ENCODE peak calls at places on chromosomes 1 and 21, in four cellular contexts. One of them, this sample, is unnamed.

GRCh38 chr1:37732111-37732780 is 32.7 kb downstream of the EPHA10 start:
- DNase-seq in WERI-Rb-1: no peak
- DNase-seq in right atrium auricular region: no peak
- DNase-seq in left ventricle myocardium inferior: no peak
- DNase-seq in this sample: no peak

GRCh38 chr1:109977657-109978378 is 6.7 kb upstream of the AHCYL1 start:
- DNase-seq in WERI-Rb-1: no peak
- DNase-seq in right atrium auricular region: peak; percentile 79
- DNase-seq in left ventricle myocardium inferior: peak; percentile 75
- DNase-seq in this sample: no peak

GRCh38 chr1:13662498-13662897 is 37.5 kb upstream of the PRDM2 start:
- DNase-seq in WERI-Rb-1: no peak
- DNase-seq in right atrium auricular region: peak; percentile 63
- DNase-seq in left ventricle myocardium inferior: no peak
- DNase-seq in this sample: no peak

GRCh38 chr1:30845237-30845636 is 63.3 kb downstream of the SDC3 start:
- DNase-seq in WERI-Rb-1: no peak
- DNase-seq in right atrium auricular region: no peak
- DNase-seq in left ventricle myocardium inferior: no peak
- DNase-seq in this sample: no peak

GRCh38 chr1:115089443-115090340 is at the start of gene TSPAN2:
- DNase-seq in WERI-Rb-1: peak; percentile 91
- DNase-seq in right atrium auricular region: peak; percentile 78
- DNase-seq in left ventricle myocardium inferior: peak; percentile 84
- DNase-seq in this sample: peak; percentile 92

GRCh38 chr1:94039514-94039870 is 81.5 kb downstream of the ABCA4 start:
- DNase-seq in WERI-Rb-1: peak; percentile 77
- DNase-seq in right atrium auricular region: peak; percentile 88
- DNase-seq in left ventricle myocardium inferior: peak; percentile 68
- DNase-seq in this sample: peak; percentile 71

GRCh38 chr1:180527270-180527669 is 24.9 kb upstream of the ACBD6 start:
- DNase-seq in WERI-Rb-1: no peak
- DNase-seq in right atrium auricular region: no peak
- DNase-seq in left ventricle myocardium inferior: no peak
- DNase-seq in this sample: no peak

GRCh38 chr1:85027242-85027983 is 20.9 kb downstream of the MCOLN3 start:
- DNase-seq in WERI-Rb-1: no peak
- DNase-seq in right atrium auricular region: no peak
- DNase-seq in left ventricle myocardium inferior: no peak
- DNase-seq in this sample: no peak

GRCh38 chr1:71080178-71080781 is 555 bp downstream of the ZRANB2 start:
- DNase-seq in WERI-Rb-1: no peak
- DNase-seq in right atrium auricular region: no peak
- DNase-seq in left ventricle myocardium inferior: no peak
- DNase-seq in this sample: no peak

GRCh38 chr1:244246334-244246733 is 195.3 kb downstream of the ZBTB18 start:
- DNase-seq in WERI-Rb-1: no peak
- DNase-seq in right atrium auricular region: no peak
- DNase-seq in left ventricle myocardium inferior: no peak
- DNase-seq in this sample: no peak

GRCh38 chr1:6125366-6125765 is 54.8 kb downstream of the CHD5 start:
- DNase-seq in WERI-Rb-1: no peak
- DNase-seq in right atrium auricular region: no peak
- DNase-seq in left ventricle myocardium inferior: no peak
- DNase-seq in this sample: peak; percentile 17

GRCh38 chr1:214393086-214393485 is 112.1 kb downstream of the SMYD2 start:
- DNase-seq in WERI-Rb-1: no peak
- DNase-seq in right atrium auricular region: no peak
- DNase-seq in left ventricle myocardium inferior: no peak
- DNase-seq in this sample: no peak

GRCh38 chr1:52503706-52504105 is 49.2 kb downstream of the TUT4 start:
- DNase-seq in WERI-Rb-1: no peak
- DNase-seq in right atrium auricular region: no peak
- DNase-seq in left ventricle myocardium inferior: no peak
- DNase-seq in this sample: no peak

GRCh38 chr21:44957901-44958451 is 18.1 kb downstream of the SLX9 start:
- DNase-seq in WERI-Rb-1: no peak
- DNase-seq in right atrium auricular region: no peak
- DNase-seq in left ventricle myocardium inferior: peak; percentile 35
- DNase-seq in this sample: peak; percentile 52

GRCh38 chr1:48470506-48470905 is 1.5 kb downstream of the SPATA6 start:
- DNase-seq in WERI-Rb-1: no peak
- DNase-seq in right atrium auricular region: no peak
- DNase-seq in left ventricle myocardium inferior: peak; percentile 42
- DNase-seq in this sample: peak; percentile 37

GRCh38 chr1:9183441-9183840 is 51.1 kb upstream of the H6PD start:
- DNase-seq in WERI-Rb-1: no peak
- DNase-seq in right atrium auricular region: no peak
- DNase-seq in left ventricle myocardium inferior: no peak
- DNase-seq in this sample: no peak

GRCh38 chr1:30137001-30137400 is 586.4 kb downstream of the MATN1 start:
- DNase-seq in WERI-Rb-1: no peak
- DNase-seq in right atrium auricular region: no peak
- DNase-seq in left ventricle myocardium inferior: no peak
- DNase-seq in this sample: no peak

GRCh38 chr1:64242895-64243756 is 39.7 kb downstream of the UBE2U start:
- DNase-seq in WERI-Rb-1: no peak
- DNase-seq in right atrium auricular region: no peak
- DNase-seq in left ventricle myocardium inferior: no peak
- DNase-seq in this sample: no peak

GRCh38 chr1:211551628-211552465 is 27.1 kb downstream of the SLC30A1 start:
- DNase-seq in WERI-Rb-1: no peak
- DNase-seq in right atrium auricular region: peak; percentile 52
- DNase-seq in left ventricle myocardium inferior: no peak
- DNase-seq in this sample: no peak

GRCh38 chr1:115275216-115275615 is 62.8 kb downstream of the NGF start:
- DNase-seq in WERI-Rb-1: no peak
- DNase-seq in right atrium auricular region: no peak
- DNase-seq in left ventricle myocardium inferior: no peak
- DNase-seq in this sample: no peak

GRCh38 chr1:19775317-19775716 is 24.4 kb downstream of the TMCO4 start:
- DNase-seq in WERI-Rb-1: no peak
- DNase-seq in right atrium auricular region: no peak
- DNase-seq in left ventricle myocardium inferior: no peak
- DNase-seq in this sample: no peak

GRCh38 chr1:112083487-112083886 is 94.0 kb upstream of the KCND3 start:
- DNase-seq in WERI-Rb-1: no peak
- DNase-seq in right atrium auricular region: no peak
- DNase-seq in left ventricle myocardium inferior: no peak
- DNase-seq in this sample: no peak

GRCh38 chr1:83102630-83103071 is 896.3 kb downstream of the TTLL7 start:
- DNase-seq in WERI-Rb-1: peak; percentile 28
- DNase-seq in right atrium auricular region: no peak
- DNase-seq in left ventricle myocardium inferior: no peak
- DNase-seq in this sample: no peak

GRCh38 chr1:19596065-19596718 is 47.9 kb upstream of the NBL1 start:
- DNase-seq in WERI-Rb-1: peak; percentile 11
- DNase-seq in right atrium auricular region: no peak
- DNase-seq in left ventricle myocardium inferior: no peak
- DNase-seq in this sample: no peak

GRCh38 chr1:24929091-24929875 is 793 bp downstream of the RUNX3 start:
- DNase-seq in WERI-Rb-1: peak; percentile 32
- DNase-seq in right atrium auricular region: no peak
- DNase-seq in left ventricle myocardium inferior: no peak
- DNase-seq in this sample: no peak

GRCh38 chr1:163337631-163338030 is 15.9 kb downstream of the NUF2 start:
- DNase-seq in WERI-Rb-1: no peak
- DNase-seq in right atrium auricular region: no peak
- DNase-seq in left ventricle myocardium inferior: no peak
- DNase-seq in this sample: no peak

GRCh38 chr1:225963735-225964530 is 22.9 kb upstream of the LEFTY2 start:
- DNase-seq in WERI-Rb-1: no peak
- DNase-seq in right atrium auricular region: no peak
- DNase-seq in left ventricle myocardium inferior: no peak
- DNase-seq in this sample: no peak

GRCh38 chr1:72284398-72285073 is 2.2 kb upstream of the NEGR1 start:
- DNase-seq in WERI-Rb-1: peak; percentile 64
- DNase-seq in right atrium auricular region: no peak
- DNase-seq in left ventricle myocardium inferior: peak; percentile 31
- DNase-seq in this sample: peak; percentile 55

GRCh38 chr1:46489169-46489637 is 433 bp upstream of the DMBX1 start:
- DNase-seq in WERI-Rb-1: no peak
- DNase-seq in right atrium auricular region: no peak
- DNase-seq in left ventricle myocardium inferior: no peak
- DNase-seq in this sample: peak; percentile 65

GRCh38 chr21:21247441-21247840 is 249.2 kb downstream of the NCAM2 start:
- DNase-seq in WERI-Rb-1: no peak
- DNase-seq in right atrium auricular region: no peak
- DNase-seq in left ventricle myocardium inferior: no peak
- DNase-seq in this sample: no peak

GRCh38 chr1:78005755-78006154 is 1.0 kb downstream of the DNAJB4 start:
- DNase-seq in WERI-Rb-1: no peak
- DNase-seq in right atrium auricular region: no peak
- DNase-seq in left ventricle myocardium inferior: no peak
- DNase-seq in this sample: no peak

GRCh38 chr1:61186753-61187152 is 104.4 kb downstream of the NFIA start:
- DNase-seq in WERI-Rb-1: no peak
- DNase-seq in right atrium auricular region: no peak
- DNase-seq in left ventricle myocardium inferior: no peak
- DNase-seq in this sample: no peak

GRCh38 chr1:14713077-14713476 is 114.6 kb downstream of the KAZN start:
- DNase-seq in WERI-Rb-1: no peak
- DNase-seq in right atrium auricular region: no peak
- DNase-seq in left ventricle myocardium inferior: no peak
- DNase-seq in this sample: no peak

GRCh38 chr1:198700396-198700795 is 61.6 kb downstream of the PTPRC start:
- DNase-seq in WERI-Rb-1: no peak
- DNase-seq in right atrium auricular region: no peak
- DNase-seq in left ventricle myocardium inferior: no peak
- DNase-seq in this sample: no peak

GRCh38 chr21:42061866-42062542 is 9.1 kb upstream of the UMODL1 start:
- DNase-seq in WERI-Rb-1: no peak
- DNase-seq in right atrium auricular region: no peak
- DNase-seq in left ventricle myocardium inferior: no peak
- DNase-seq in this sample: no peak

GRCh38 chr1:225657462-225657989 is 4.6 kb upstream of the ENAH start:
- DNase-seq in WERI-Rb-1: no peak
- DNase-seq in right atrium auricular region: no peak
- DNase-seq in left ventricle myocardium inferior: no peak
- DNase-seq in this sample: no peak

DNA sequence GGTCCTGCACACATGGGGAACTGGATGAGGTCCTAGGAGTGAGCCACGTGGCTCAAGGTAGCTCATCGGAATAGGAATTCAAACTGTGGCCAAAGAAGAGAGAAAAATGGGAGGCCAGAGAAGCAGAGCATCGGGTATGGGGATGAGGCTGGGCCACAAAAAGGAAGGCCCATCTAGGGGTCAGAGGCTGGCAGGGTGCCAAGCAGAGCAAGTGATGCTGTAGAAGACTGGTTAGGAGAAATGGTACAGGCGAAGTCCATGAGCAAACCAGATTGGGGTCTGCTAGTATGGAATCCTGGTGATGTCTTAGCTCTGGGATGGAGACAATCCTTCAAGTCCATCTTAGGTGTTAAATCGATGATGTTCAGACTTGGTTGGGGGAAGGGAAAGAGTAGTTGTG is 68.0 kb downstream of the TEX35 start:
- DNase-seq in WERI-Rb-1: no peak
- DNase-seq in right atrium auricular region: no peak
- DNase-seq in left ventricle myocardium inferior: no peak
- DNase-seq in this sample: no peak
- H3K4me3 ChIP-seq in WERI-Rb-1: no peak overlapping the region
- H3K4me3 ChIP-seq in right atrium auricular region: no peak overlapping the region
- H3K4me3 ChIP-seq in left ventricle myocardium inferior: no peak overlapping the region
- H3K4me3 ChIP-seq in this sample: no peak overlapping the region

DNA sequence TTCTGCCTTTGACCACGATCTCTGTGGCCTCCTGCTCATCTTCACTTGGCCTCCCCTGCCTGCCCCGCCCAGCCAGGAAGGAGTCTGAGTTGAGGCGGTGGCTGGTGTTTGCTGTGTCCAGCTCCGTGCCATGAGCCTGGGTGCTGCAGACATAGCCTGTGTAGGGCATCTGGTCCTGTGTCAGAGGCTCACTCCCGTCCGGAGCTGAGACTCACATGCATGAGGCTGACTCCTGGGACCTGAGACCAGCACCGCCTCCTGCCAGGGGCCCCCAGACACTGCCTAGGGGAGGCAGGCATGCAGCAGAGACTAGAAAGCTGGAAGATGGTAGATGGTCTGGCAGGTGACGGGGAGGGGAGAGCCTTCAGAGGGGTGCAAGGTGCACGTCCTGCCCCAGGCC is 52.2 kb upstream of the TTC34 start:
- DNase-seq in WERI-Rb-1: no peak
- DNase-seq in right atrium auricular region: no peak
- DNase-seq in left ventricle myocardium inferior: no peak
- DNase-seq in this sample: no peak
- H3K4me3 ChIP-seq in WERI-Rb-1: no peak overlapping the region
- H3K4me3 ChIP-seq in right atrium auricular region: no peak overlapping the region
- H3K4me3 ChIP-seq in left ventricle myocardium inferior: no peak overlapping the region
- H3K4me3 ChIP-seq in this sample: no peak overlapping the region

DNA sequence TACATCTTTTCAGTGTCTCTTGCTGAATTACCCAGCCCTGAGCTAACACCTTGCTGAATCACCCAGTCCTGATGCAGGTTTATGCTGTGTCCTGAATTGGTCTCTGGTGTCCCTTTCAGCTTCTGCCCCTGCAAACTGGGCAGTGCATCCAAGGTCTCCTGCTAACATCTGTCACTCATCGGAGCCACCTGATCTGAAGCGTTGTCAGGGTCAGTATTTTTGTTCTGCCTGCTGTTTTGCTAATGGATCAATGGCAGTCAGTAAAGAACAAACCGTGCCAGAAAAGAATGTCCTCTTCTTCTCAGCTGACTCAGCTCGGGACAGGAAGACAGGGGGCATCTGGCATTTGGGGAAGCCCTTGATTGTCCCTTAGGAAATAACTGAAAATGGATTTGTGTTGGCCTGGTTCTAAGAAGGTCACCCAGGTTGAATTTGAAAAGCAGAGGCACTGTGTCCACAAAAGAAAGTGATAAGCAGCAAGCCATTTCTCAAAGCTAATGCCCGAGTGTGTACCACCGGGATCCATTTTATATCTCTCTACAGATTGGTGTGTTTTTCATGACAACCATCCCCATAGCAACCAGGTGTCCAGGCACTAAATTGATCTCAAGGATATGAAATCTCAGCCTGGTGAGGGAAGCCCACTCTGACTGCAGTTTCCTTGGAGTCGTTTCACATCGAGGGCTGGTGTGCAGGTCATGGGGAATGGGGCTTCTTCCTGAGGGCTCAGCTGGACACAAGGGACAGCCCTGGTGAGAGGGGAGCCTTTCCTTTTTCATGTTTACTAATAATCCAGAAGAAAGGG is 109.7 kb upstream of the IRF2BP2 start:
- DNase-seq in WERI-Rb-1: peak; percentile 91
- DNase-seq in right atrium auricular region: no peak
- DNase-seq in left ventricle myocardium inferior: no peak
- DNase-seq in this sample: no peak
- H3K4me3 ChIP-seq in WERI-Rb-1: no peak overlapping the region
- H3K4me3 ChIP-seq in right atrium auricular region: no peak overlapping the region
- H3K4me3 ChIP-seq in left ventricle myocardium inferior: no peak overlapping the region
- H3K4me3 ChIP-seq in this sample: no peak overlapping the region

DNA sequence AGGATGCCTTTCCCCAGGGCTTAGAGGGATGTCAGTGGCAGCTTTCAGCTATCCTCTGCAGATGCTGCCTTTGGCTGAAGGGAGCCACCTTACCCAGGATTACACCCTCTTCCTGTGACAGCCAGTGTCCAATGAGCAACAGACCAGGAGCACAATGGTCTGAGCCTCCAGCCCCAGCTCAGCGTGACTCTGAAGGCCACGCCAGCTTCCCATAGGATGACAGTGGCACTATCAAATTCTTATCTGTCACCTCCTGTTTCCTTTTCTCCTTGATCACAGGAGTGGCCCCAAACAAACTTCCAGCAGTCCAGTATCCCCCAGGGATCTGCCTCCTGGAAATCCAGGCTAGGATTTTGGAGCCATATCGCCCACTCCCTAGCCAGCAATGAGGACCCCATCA is 226.9 kb downstream of the SETD4 start:
- DNase-seq in WERI-Rb-1: no peak
- DNase-seq in right atrium auricular region: no peak
- DNase-seq in left ventricle myocardium inferior: no peak
- DNase-seq in this sample: no peak
- H3K4me3 ChIP-seq in WERI-Rb-1: no peak overlapping the region
- H3K4me3 ChIP-seq in right atrium auricular region: no peak overlapping the region
- H3K4me3 ChIP-seq in left ventricle myocardium inferior: no peak overlapping the region
- H3K4me3 ChIP-seq in this sample: no peak overlapping the region

This sample was measured in heart left ventricle.